ENCODE peak calls at places on chromosomes 1 and 21, in seven cellular contexts. C, W, T, P, S, A and E are unnamed samples.

GRCh38 chr1:18632711-18633427 is 2.2 kb downstream of the PAX7 start:
- DNase-seq in P (no peak), A (no peak), C (no peak), T (no peak), S (peak), W (no peak), E (no peak)

GRCh38 chr1:172339840-172340239 is 80.6 kb upstream of the C1orf105 start:
- DNase-seq in P (no peak), C (no peak), W (no peak), A (no peak), T (no peak), S (no peak), E (no peak)

GRCh38 chr1:55970711-55971110 is 608.7 kb downstream of the PLPP3 start:
- DNase-seq in W (no peak), C (peak), S (no peak), T (peak), P (peak), A (peak), E (no peak)

GRCh38 chr1:156993426-156994147 is 52.0 kb downstream of the ARHGEF11 start:
- DNase-seq in T (no peak), S (no peak), A (peak), P (no peak), W (peak), C (peak), E (no peak)

GRCh38 chr1:150551784-150552691 is 2.8 kb downstream of the ADAMTSL4 start:
- DNase-seq in A (peak), C (peak), W (peak), S (peak), P (peak), T (peak), E (peak)

GRCh38 chr1:154479764-154480421 is 22.1 kb upstream of the TDRD10 start:
- DNase-seq in A (peak), W (peak), C (peak), S (peak), P (peak), T (peak), E (peak)

GRCh38 chr1:5481889-5482288 is 510.3 kb downstream of the NPHP4 start:
- DNase-seq in S (peak), P (no peak), C (no peak), W (no peak), A (no peak), T (no peak), E (no peak)

GRCh38 chr1:170682159-170682558 is 18.2 kb downstream of the PRRX1 start:
- DNase-seq in W (no peak), C (peak), P (no peak), S (no peak), A (peak), T (peak), E (no peak)

GRCh38 chr1:101081496-101082282 is 56.1 kb upstream of the DPH5 start:
- DNase-seq in S (no peak), C (no peak), A (no peak), T (peak), W (no peak), P (no peak), E (no peak)

GRCh38 chr1:3469104-3469848 is 14.8 kb downstream of the ARHGEF16 start:
- DNase-seq in C (no peak), T (no peak), P (no peak), A (no peak), S (no peak), W (no peak), E (no peak)

GRCh38 chr1:57411262-57411661 is 12.6 kb downstream of the DAB1 start:
- DNase-seq in W (no peak), P (no peak), A (peak), T (no peak), C (peak), S (peak), E (no peak)

GRCh38 chr1:26761217-26761616 is 26.5 kb upstream of the PIGV start:
- DNase-seq in C (no peak), W (no peak), T (no peak), S (peak), P (no peak), A (no peak), E (no peak)

GRCh38 chr1:24874611-24875225 is 55.4 kb downstream of the RUNX3 start:
- DNase-seq in A (no peak), C (no peak), S (no peak), T (no peak), W (peak), P (no peak), E (no peak)

GRCh38 chr1:178122283-178122682 is 28.4 kb downstream of the RASAL2 start:
- DNase-seq in A (peak), C (peak), S (no peak), W (no peak), T (no peak), P (no peak), E (no peak)

GRCh38 chr1:182910143-182910542 is 42.8 kb downstream of the SHCBP1L start:
- DNase-seq in P (no peak), W (no peak), A (no peak), C (no peak), S (peak), T (no peak), E (no peak)

GRCh38 chr1:59574085-59574484 is 240.7 kb upstream of the HOOK1 start:
- DNase-seq in P (no peak), C (peak), T (peak), S (no peak), W (no peak), A (peak), E (no peak)

GRCh38 chr1:47505267-47505666 is 67.4 kb downstream of the FOXD2 start:
- DNase-seq in P (no peak), T (no peak), C (no peak), W (no peak), A (no peak), S (no peak), E (no peak)

GRCh38 chr21:45079351-45079750 is 5.0 kb downstream of the ADARB1 start:
- DNase-seq in S (no peak), C (no peak), W (no peak), A (peak), T (no peak), P (no peak), E (no peak)

GRCh38 chr21:30223596-30223995 is 7.7 kb upstream of the CLDN8 start:
- DNase-seq in A (no peak), T (no peak), S (no peak), P (no peak), W (no peak), C (no peak), E (no peak)

GRCh38 chr1:119011706-119012105 is 23.6 kb upstream of the TBX15 start:
- DNase-seq in S (no peak), T (no peak), W (no peak), A (no peak), C (no peak), P (no peak), E (no peak)

GRCh38 chr1:103111926-103112325 is 3.6 kb upstream of the COL11A1 start:
- DNase-seq in W (no peak), S (no peak), A (no peak), T (no peak), P (no peak), C (peak), E (peak)

GRCh38 chr1:46070164-46070814 is 62.1 kb downstream of the PIK3R3 start:
- DNase-seq in T (no peak), A (no peak), C (no peak), W (no peak), S (no peak), P (no peak), E (no peak)

GRCh38 chr1:172699111-172699510 is 40.2 kb downstream of the FASLG start:
- DNase-seq in S (no peak), A (peak), W (peak), T (peak), C (peak), P (peak), E (peak)

GRCh38 chr1:232291258-232291657 is 338.7 kb downstream of the SIPA1L2 start:
- DNase-seq in W (peak), C (no peak), T (peak), P (no peak), A (no peak), S (no peak), E (no peak)

GRCh38 chr1:178682886-178683285 is 42.2 kb upstream of the RALGPS2 start:
- DNase-seq in S (no peak), P (no peak), C (no peak), W (no peak), T (no peak), A (peak), E (no peak)

GRCh38 chr1:183149273-183149672 is 36.8 kb upstream of the LAMC2 start:
- DNase-seq in C (no peak), W (no peak), S (no peak), A (no peak), T (no peak), P (no peak), E (no peak)

GRCh38 chr1:210313046-210313445 is 15.7 kb upstream of the HHAT start:
- DNase-seq in P (no peak), A (no peak), S (no peak), C (no peak), T (no peak), W (no peak), E (no peak)

GRCh38 chr1:76074321-76075187 is at the start of gene ST6GALNAC3:
- DNase-seq in C (peak), S (peak), P (peak), W (peak), T (peak), A (peak), E (peak)

GRCh38 chr1:158445371-158445770 is 16.3 kb upstream of the OR10K1 start:
- DNase-seq in W (no peak), A (no peak), T (no peak), P (no peak), C (no peak), S (no peak), E (no peak)
- H3K9ac ChIP-seq in W (no peak), A (no peak), T (no peak), P (no peak), C (no peak), S (no peak), E (no peak)

GRCh38 chr1:218164930-218165686 is 120.0 kb upstream of the RRP15 start:
- DNase-seq in S (peak), A (peak), P (peak), W (peak), C (no peak), T (peak), E (peak)
- H3K9ac ChIP-seq in S (peak), A (no peak), P (peak), W (no peak), C (no peak), T (no peak), E (no peak)

GRCh38 chr21:37273440-37273839 is 6.3 kb upstream of the VPS26C start:
- DNase-seq in P (no peak), C (no peak), W (no peak), T (no peak), A (no peak), S (no peak), E (no peak)
- H3K9ac ChIP-seq in P (no peak), C (no peak), W (no peak), T (no peak), A (no peak), S (no peak), E (no peak)

DNA sequence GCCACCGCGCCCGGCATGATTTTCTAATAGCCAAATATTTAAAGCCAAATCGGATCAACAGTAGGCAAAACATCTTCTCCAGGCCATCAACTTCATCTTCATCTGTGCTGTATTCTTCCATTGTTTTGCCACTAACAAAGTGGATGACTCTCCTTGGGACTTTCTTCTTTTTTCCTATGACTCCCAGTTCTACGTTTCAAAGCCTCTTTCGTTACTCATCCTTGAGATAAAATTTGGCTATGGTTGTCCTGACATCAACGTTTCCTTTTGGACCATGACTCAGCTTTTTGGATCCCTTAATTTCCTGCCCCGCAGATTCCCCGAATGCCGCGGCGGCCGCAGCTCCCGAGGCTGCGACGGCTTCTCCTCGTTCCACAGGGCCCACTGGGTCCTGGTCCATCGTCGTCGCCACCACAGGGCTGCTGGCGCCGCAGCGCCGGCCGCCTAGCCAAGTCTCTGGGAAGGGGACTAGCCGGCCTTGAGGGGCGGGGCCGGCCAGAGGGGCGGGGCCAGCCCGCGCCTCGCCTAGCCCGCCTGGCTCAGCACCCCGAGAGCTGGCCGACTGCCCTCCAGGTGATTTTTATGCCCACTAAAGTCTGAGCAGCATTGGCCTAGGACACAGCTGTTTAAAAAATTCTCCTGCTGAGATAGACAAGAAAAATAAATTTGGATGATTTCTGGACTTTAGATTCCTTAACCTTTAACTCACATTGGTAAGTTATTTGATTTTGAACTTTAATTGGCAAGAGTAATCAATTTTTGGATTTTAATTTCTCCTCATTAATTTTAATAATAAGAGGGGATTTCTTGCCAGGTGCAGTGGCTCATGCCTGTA is 93.9 kb downstream of the ADCY10 start:
- DNase-seq in P (peak), S (peak), C (peak), A (peak), W (peak), T (peak), E (peak)
- H3K9ac ChIP-seq in P (peak), S (peak), C (peak), A (peak), W (no peak), T (peak), E (peak)

GRCh38 chr1:10189659-10190058 is 20.7 kb upstream of the KIF1B start:
- DNase-seq in A (no peak), S (no peak), P (no peak), T (no peak), W (no peak), C (no peak), E (no peak)
- H3K9ac ChIP-seq in A (no peak), S (no peak), P (no peak), T (no peak), W (no peak), C (no peak), E (no peak)

DNA sequence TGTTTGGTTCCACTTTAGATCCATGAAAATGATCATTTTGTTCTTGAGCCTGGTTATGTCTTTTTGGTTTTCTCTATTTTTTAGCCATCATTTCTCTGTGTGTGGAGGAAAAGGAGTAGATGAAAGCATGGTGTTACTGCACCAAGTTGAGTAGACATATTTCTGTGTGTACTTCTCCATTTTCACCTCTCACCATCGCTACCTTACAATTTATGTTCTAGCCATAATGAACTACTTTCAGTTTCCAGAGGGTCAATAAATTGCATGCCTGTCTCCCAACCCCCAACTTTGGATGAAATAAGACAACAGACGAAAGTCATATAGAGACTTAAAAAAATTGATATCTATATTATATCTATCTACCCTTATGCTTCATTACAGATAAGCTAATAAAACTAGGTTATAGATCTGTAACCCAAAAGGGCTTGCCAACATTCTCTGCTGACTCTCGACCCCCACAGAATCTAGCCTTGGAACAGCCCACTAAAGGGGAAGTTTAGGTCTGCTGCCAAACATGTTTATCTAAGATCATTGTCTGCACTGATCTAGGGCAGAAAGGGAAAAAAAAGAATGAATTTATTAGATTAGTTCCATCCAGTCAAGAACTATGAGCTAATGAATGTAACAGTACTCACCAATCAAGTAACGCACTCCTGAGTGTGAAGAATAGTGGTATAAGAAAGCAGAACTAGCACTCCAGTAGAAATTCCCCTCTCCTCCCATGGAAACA is 7.5 kb upstream of the MAN1A2 start:
- DNase-seq in W (no peak), C (no peak), P (no peak), A (no peak), S (no peak), T (no peak), E (no peak)
- H3K9ac ChIP-seq in W (no peak), C (no peak), P (no peak), A (no peak), S (no peak), T (no peak), E (no peak)

GRCh38 chr1:21914880-21915640 is 22.1 kb downstream of the HSPG2 start:
- DNase-seq in P (peak), A (peak), W (no peak), S (no peak), T (no peak), C (no peak), E (peak)

GRCh38 chr1:21914468-21914867 is 22.6 kb downstream of the HSPG2 start:
- DNase-seq in A (no peak), T (no peak), P (no peak), C (no peak), S (no peak), W (no peak), E (peak)

GRCh38 chr1:21913258-21913657 is 23.9 kb downstream of the HSPG2 start:
- DNase-seq in S (peak), P (no peak), T (no peak), W (no peak), C (no peak), A (no peak), E (peak)

GRCh38 chr1:21912038-21912758 is 24.9 kb downstream of the HSPG2 start:
- DNase-seq in W (no peak), T (no peak), S (no peak), P (no peak), C (no peak), A (no peak), E (peak)

GRCh38 chr1:21913763-21914162 is 23.3 kb downstream of the HSPG2 start:
- DNase-seq in W (no peak), C (no peak), A (peak), P (no peak), T (no peak), S (no peak), E (peak)
- H3K9ac ChIP-seq in W (no peak), C (no peak), A (peak), P (peak), T (peak), S (no peak), E (peak)

GRCh38 chr1:145994391-145995120 is 1.8 kb downstream of the TXNIP start:
- DNase-seq in T (no peak), A (peak), W (no peak), C (no peak), P (no peak), S (no peak), E (no peak)
- H3K9ac ChIP-seq in T (peak), A (peak), W (peak), C (peak), P (peak), S (no peak), E (no peak)

DNA sequence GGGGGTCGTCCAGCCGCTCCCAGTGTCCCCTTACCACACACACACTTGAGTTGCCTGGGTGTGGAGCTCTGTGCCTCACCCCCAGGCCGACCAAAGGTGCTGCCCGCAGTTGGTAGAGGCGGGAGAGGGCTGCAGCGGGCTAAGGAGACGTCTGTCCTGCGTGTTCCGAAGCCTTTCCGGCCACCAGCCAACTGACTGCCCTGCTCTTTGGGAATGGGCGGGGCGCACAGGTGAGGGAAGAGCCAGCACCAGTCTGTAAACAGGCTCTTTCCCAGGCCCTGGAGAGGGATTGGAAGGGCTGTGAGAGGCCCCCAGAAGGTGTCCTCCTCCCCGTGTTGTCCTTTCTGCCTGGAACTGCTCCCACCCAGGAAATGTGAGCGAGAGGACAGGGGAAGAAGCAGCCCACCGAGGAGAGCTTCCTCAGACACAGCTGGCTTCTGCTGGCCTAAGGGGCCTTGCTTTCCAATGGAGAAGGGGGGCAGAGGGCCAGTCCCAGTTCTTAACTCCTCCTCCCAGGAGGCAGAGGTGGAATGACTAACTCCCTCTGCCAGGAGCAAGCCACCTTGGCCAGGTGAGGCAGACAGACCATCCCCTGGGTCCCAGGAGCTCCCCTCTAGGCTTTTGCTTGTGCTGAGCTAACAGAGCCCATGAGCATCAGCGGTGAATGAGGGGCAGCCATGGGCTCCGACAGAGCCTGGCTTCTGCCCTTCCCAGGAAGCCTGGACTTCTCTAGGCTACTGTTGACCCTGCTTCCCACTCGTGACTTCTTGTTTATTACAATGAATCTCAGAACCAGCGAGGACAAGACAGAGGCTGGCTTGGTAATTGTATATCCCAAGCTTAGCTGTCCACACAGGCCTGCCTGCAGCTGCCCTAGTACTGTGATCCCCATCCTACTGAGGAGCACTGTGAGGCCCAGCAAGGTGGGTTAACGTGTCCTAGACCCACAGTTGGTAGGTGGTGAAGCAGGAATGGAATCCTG is 158.1 kb upstream of the COA6 start:
- DNase-seq in W (peak), C (no peak), A (no peak), T (no peak), P (no peak), S (peak), E (no peak)
- H3K9ac ChIP-seq in W (no peak), C (no peak), A (no peak), T (no peak), P (no peak), S (peak), E (no peak)